ENCODE peak calls at places on chromosomes 16 and 17, in four cellular contexts. V is upper lobe of right lung, G is T-helper 17 cell, N is AG10803. Q is an unnamed sample.

GRCh38 chr17:68057531-68057952 is 22.0 kb downstream of the KPNA2 start:
- DNase-seq in G (no peak), N (peak), V (no peak), Q (no peak)

GRCh38 chr16:87233928-87234327 is 83.3 kb downstream of the C16orf95 start:
- DNase-seq in N (peak), G (no peak), V (no peak), Q (no peak)

GRCh38 chr17:14198575-14198974 is 38.1 kb downstream of the CDRT15 start:
- DNase-seq in V (no peak), G (no peak), N (no peak), Q (no peak)

GRCh38 chr16:20611975-20612471 is 35.9 kb upstream of the ACSM2B start:
- DNase-seq in N (no peak), G (no peak), V (peak), Q (no peak)

GRCh38 chr17:42809250-42809649 is 10.6 kb downstream of the CNTD1 start:
- DNase-seq in G (no peak), V (no peak), N (peak), Q (no peak)

GRCh38 chr17:39001703-39002637 is 34.8 kb upstream of the FBXO47 start:
- DNase-seq in G (no peak), N (peak), V (peak), Q (peak)

GRCh38 chr16:51427081-51427480 is 276.0 kb upstream of the SALL1 start:
- DNase-seq in G (no peak), V (no peak), N (no peak), Q (no peak)

GRCh38 chr16:28191364-28191985 is 20.3 kb downstream of the XPO6 start:
- DNase-seq in V (no peak), G (no peak), N (no peak), Q (no peak)

GRCh38 chr17:43316522-43317142 is 82.2 kb upstream of the ARL4D start:
- DNase-seq in N (no peak), G (no peak), V (no peak), Q (peak)

Q was measured in spleen.